ENCODE peak calls at places on chromosomes 6 and 20, in seven cellular contexts. N, S, Y, D, G, X and E are unnamed samples.

GRCh38 chr6:82072113-82072512 is 175.4 kb downstream of the IBTK start:
- DNase-seq in Y (no peak), D (no peak), G (no peak), X (no peak), S (no peak), N (no peak), E (no peak)

GRCh38 chr6:127198549-127198948 is 68.1 kb upstream of the RNF146 start:
- DNase-seq in S (no peak), N (peak), D (no peak), Y (no peak), X (no peak), G (no peak), E (no peak)

GRCh38 chr20:3785240-3786125 is 1.1 kb downstream of the CENPB start:
- DNase-seq in D (no peak), X (no peak), N (no peak), G (no peak), Y (no peak), S (no peak), E (no peak)

GRCh38 chr6:157613011-157613522 is 210.0 kb upstream of the SNX9 start:
- DNase-seq in Y (peak), S (no peak), X (no peak), G (peak), D (no peak), N (peak), E (peak)

GRCh38 chr6:144725731-144726522 is 440.8 kb downstream of the UTRN start:
- DNase-seq in Y (no peak), G (peak), X (no peak), N (no peak), D (no peak), S (no peak), E (no peak)

GRCh38 chr20:11168026-11168425 is 494.2 kb upstream of the JAG1 start:
- DNase-seq in X (no peak), S (no peak), N (no peak), D (no peak), G (no peak), Y (no peak), E (peak)

GRCh38 chr20:11352041-11352440 is 565.7 kb upstream of the BTBD3 start:
- DNase-seq in N (no peak), Y (no peak), D (no peak), X (no peak), G (no peak), S (no peak), E (no peak)

GRCh38 chr20:11054266-11055025 is 380.6 kb upstream of the JAG1 start:
- DNase-seq in X (no peak), Y (no peak), N (no peak), S (no peak), G (no peak), D (no peak), E (no peak)

GRCh38 chr20:50690979-50691584 is at the start of gene RIPOR3:
- DNase-seq in D (peak), N (no peak), S (no peak), Y (no peak), G (peak), X (peak), E (no peak)

GRCh38 chr20:62606551-62607201 is 35.6 kb upstream of the SLCO4A1 start:
- DNase-seq in X (peak), S (no peak), D (no peak), N (no peak), Y (no peak), G (no peak), E (no peak)

GRCh38 chr6:92196320-92196719 is 1223.0 kb downstream of the EPHA7 start:
- DNase-seq in X (no peak), G (no peak), Y (no peak), D (no peak), S (no peak), N (no peak), E (no peak)

GRCh38 chr6:72579865-72580264 is 42.0 kb upstream of the KCNQ5 start:
- DNase-seq in Y (no peak), N (peak), X (no peak), G (no peak), S (no peak), D (no peak), E (no peak)

GRCh38 chr6:104940881-104941693 is 15.8 kb upstream of the LIN28B start:
- DNase-seq in G (peak), S (peak), D (peak), Y (no peak), X (no peak), N (no peak), E (peak)

GRCh38 chr6:45378324-45378926 is 691 bp upstream of the SUPT3H start:
- DNase-seq in X (no peak), G (peak), S (peak), Y (no peak), D (no peak), N (no peak), E (peak)

GRCh38 chr6:17045581-17046322 is 56.1 kb upstream of the STMND1 start:
- DNase-seq in Y (no peak), N (no peak), X (no peak), S (no peak), G (peak), D (no peak), E (no peak)

GRCh38 chr20:62736026-62736406 is 27.4 kb downstream of the NTSR1 start:
- DNase-seq in N (no peak), X (no peak), Y (no peak), G (no peak), S (no peak), D (peak), E (no peak)

GRCh38 chr6:41278699-41279405 is 7.6 kb downstream of the TREM1 start:
- DNase-seq in X (peak), S (no peak), N (peak), G (peak), D (no peak), Y (peak), E (peak)

GRCh38 chr6:14635195-14635594 is 517.6 kb downstream of the CD83 start:
- DNase-seq in G (no peak), Y (no peak), D (no peak), X (no peak), N (no peak), S (no peak), E (no peak)

GRCh38 chr6:99138445-99138844 is 190.7 kb upstream of the FBXL4 start:
- DNase-seq in G (no peak), Y (no peak), N (no peak), X (no peak), S (no peak), D (no peak), E (no peak)

GRCh38 chr6:72820153-72820552 is 198.3 kb downstream of the KCNQ5 start:
- DNase-seq in D (no peak), X (no peak), G (no peak), S (no peak), N (no peak), Y (no peak), E (no peak)

GRCh38 chr6:127343753-127344659 is 597 bp upstream of the ECHDC1 start:
- DNase-seq in S (no peak), N (no peak), X (no peak), D (no peak), G (peak), Y (no peak), E (no peak)

GRCh38 chr6:10687582-10687981 is 6.8 kb downstream of the C6orf52 start:
- DNase-seq in X (no peak), D (no peak), N (no peak), G (no peak), S (no peak), Y (no peak), E (no peak)

GRCh38 chr20:34920055-34920454 is 35.6 kb downstream of the GSS start:
- DNase-seq in Y (no peak), N (no peak), D (no peak), S (no peak), G (no peak), X (no peak), E (no peak)

GRCh38 chr20:34755367-34755766 is 51.2 kb downstream of the TP53INP2 start:
- DNase-seq in S (no peak), X (no peak), D (no peak), G (no peak), N (no peak), Y (no peak), E (no peak)

GRCh38 chr20:6651016-6651415 is 116.5 kb upstream of the BMP2 start:
- DNase-seq in G (peak), X (peak), D (no peak), S (no peak), N (no peak), Y (no peak), E (peak)

GRCh38 chr6:14281831-14282230 is 164.3 kb downstream of the CD83 start:
- DNase-seq in X (no peak), Y (no peak), S (no peak), N (no peak), D (no peak), G (no peak), E (no peak)

GRCh38 chr6:5580736-5581568 is 319.6 kb downstream of the FARS2 start:
- DNase-seq in S (no peak), G (no peak), Y (no peak), X (no peak), D (no peak), N (no peak), E (no peak)

GRCh38 chr6:31918069-31918725 is 9.3 kb upstream of the C2 start:
- DNase-seq in S (no peak), G (no peak), Y (no peak), N (no peak), D (no peak), X (no peak), E (no peak)

GRCh38 chr6:63644668-63645326 is 9.2 kb downstream of the PHF3 start:
- DNase-seq in N (no peak), S (no peak), Y (no peak), D (no peak), G (peak), X (no peak), E (peak)

GRCh38 chr6:161439093-161439492 is 165.2 kb upstream of the AGPAT4 start:
- DNase-seq in S (peak), G (peak), X (peak), N (no peak), D (no peak), Y (peak), E (peak)

GRCh38 chr20:17806739-17807441 is 107.1 kb downstream of the BANF2 start:
- DNase-seq in S (peak), N (no peak), X (peak), D (no peak), Y (no peak), G (peak), E (no peak)

GRCh38 chr6:4607026-4607704 is 169.0 kb upstream of the CDYL start:
- DNase-seq in G (peak), Y (peak), S (peak), N (no peak), D (no peak), X (peak), E (peak)

GRCh38 chr20:34579936-34580587 is 21.5 kb downstream of the MAP1LC3A start:
- DNase-seq in G (peak), X (no peak), D (no peak), N (peak), Y (no peak), S (no peak), E (no peak)

GRCh38 chr6:31005249-31006020 is 4.8 kb upstream of the MUC22 start:
- DNase-seq in X (no peak), S (no peak), N (no peak), G (no peak), Y (no peak), D (no peak), E (no peak)

GRCh38 chr6:11968241-11968806 is 43.8 kb upstream of the HIVEP1 start:
- DNase-seq in D (no peak), G (no peak), X (no peak), N (no peak), S (no peak), Y (no peak), E (no peak)

GRCh38 chr6:134532694-134533624 is 215.0 kb upstream of the SGK1 start:
- DNase-seq in Y (no peak), D (no peak), X (no peak), S (peak), N (no peak), G (peak), E (no peak)
- H3K27ac ChIP-seq in Y (no peak), D (no peak), X (no peak), S (peak), N (no peak), G (no peak), E (no peak)

DNA sequence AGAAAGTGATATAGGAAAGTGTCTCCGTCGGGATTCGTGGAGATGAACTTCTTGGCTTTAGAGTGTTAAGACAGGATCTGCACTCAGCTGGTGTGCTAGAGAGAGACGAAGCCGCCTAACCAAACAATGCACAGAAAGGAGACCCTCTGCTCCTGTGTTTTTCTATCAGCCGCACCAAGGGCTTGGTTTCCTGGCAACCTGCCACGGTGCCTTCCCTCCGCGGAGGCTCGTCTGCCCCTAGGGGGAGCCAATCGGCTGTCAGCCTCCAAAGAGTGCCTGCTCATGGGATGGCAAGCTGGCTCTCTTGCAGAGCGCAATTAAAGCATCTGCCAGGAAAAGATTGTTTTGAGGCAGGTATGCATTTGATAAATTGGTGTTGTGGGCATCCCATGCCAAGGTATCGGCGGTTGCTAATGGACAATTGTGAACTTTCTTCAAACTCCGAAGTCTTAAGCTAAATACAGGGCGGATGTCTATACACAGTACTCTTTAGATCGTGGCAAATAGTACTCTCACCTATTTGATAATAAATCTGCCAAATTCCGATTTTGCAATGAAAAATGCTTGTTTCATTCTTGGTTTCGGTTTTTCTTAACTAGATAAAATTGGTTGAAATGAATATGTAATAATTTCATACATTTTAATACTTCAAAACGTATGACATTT is 603.3 kb downstream of the RNF144B start:
- DNase-seq in Y (peak), X (peak), G (peak), S (peak), D (peak), N (no peak), E (peak)
- TF ChIP-seq CTCF in Y (peak), X (peak), G (peak), S (peak), D (peak), N (peak), E (peak)

DNA sequence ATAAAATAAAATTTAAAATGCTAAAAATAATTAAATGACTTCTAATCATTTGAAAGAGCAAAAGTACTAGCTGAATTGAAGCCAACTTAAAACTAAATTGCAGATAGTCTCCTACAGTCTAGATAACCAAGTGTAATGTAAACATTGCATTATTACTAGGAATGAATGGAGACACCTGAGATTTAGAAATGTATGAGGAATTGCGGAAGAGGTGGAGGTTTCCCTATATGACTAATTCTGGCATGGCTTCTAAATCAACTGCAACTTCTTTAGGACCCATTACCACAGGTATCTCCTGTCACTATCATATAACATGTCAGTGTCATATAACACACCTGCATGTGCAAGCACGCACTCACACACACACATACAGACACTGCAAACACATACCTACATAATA is 13.2 kb upstream of the GPR6 start:
- DNase-seq in Y (no peak), S (no peak), N (no peak), D (no peak), G (no peak), X (no peak), E (peak)
- H3K27ac ChIP-seq in Y (no peak), S (no peak), N (no peak), D (no peak), G (no peak), X (no peak), E (no peak)

DNA sequence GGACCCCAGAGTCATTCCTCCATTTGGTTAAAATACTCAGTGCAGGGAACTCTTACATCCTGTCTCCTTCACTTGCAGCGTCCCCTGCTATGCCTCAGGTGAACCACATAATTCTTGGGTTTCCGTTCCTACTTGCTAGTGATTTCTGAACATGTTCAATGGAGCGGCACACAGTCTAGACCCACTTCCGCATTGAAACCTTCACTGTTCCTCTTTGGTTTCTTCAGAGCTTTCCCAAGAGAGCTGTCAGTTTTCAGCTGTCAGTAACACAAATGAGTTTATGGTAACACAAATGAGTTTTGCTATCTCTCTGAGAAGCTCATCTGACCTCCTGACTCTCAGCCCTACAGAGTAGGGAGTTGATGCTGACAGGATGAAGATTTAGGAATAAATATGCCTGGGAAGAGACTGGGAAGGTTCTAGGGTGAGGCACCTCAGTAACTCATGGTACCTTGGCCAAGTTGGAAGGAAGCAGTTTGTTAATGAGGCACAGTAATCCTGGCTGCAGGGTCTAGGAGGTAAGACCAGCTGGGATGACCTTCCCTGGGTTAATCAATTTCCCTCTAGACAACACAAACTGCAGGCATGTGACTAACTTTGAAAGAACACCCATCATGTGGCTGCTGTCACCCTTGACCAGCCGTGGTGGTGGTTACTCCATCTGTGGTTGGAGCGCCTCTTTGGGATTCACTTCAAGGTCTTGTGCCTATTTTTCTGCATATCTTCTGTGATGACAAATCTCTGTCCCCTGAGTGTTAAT is 5.4 kb downstream of the SYS1 start:
- DNase-seq in Y (no peak), D (no peak), S (no peak), G (no peak), N (peak), X (no peak), E (no peak)
- TF ChIP-seq CTCF in Y (no peak), D (no peak), S (no peak), G (no peak), N (no peak), X (no peak), E (no peak)

DNA sequence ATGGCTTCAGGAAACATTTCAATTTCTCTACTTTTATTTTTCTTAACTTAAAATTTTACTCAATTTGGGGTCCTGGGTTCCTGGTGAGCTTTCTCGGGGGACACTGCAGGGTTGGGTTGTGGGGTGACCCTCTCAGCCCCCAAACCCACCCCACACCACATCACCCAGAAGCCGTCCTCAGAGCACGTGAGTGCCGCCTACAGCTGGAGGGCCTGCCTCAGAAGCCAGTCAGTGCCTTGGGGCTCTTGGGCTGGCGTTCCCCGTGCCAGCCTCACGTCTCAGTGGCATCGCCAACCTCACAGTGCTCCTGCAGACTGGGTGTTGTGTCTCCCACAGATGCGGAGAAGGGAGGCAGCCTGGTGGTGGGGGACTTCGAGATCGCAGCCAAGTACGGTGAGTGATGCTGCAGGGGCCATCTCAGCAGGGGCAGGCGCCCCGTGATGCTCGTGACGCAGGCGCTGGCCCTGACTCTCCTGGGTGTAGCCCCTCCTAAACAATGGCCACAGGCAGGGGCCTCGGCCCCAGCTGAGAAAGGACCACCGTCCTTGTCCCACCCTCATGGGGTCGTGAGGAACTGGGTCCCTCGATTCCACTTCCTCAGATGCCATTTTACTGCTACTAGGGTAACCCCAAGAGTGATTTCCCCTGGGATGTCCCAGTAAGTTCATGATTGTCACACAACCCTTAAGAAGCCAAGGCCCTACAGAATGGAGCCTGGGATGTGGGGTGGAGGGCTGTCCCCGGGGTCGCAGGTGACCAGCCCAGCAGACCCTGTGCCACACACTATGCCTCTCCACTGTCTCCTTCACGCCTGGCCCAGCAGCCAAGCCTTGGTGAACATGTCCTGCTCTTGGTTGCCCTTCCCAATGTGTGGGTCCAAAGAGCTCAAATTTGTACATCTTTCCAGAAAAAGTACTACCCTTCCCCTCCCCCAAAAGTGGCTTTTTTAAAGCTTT is 23.8 kb upstream of the PYGB start:
- DNase-seq in S (no peak), Y (no peak), D (no peak), N (no peak), G (no peak), X (no peak), E (no peak)
- H3K27ac ChIP-seq in S (no peak), Y (peak), D (no peak), N (no peak), G (peak), X (no peak), E (peak)

GRCh38 chr6:2546941-2547716 is 203.6 kb downstream of the MYLK4 start:
- DNase-seq in G (no peak), Y (no peak), X (no peak), S (no peak), N (peak), D (no peak), E (no peak)

GRCh38 chr6:2542101-2542857 is 208.4 kb downstream of the MYLK4 start:
- DNase-seq in N (no peak), G (no peak), X (no peak), D (no peak), S (no peak), Y (no peak), E (no peak)

GRCh38 chr6:2545351-2545750 is 205.4 kb downstream of the MYLK4 start:
- DNase-seq in D (no peak), S (no peak), Y (no peak), X (no peak), G (no peak), N (no peak), E (no peak)

GRCh38 chr6:2542858-2543218 is 207.9 kb downstream of the MYLK4 start:
- DNase-seq in G (peak), Y (no peak), N (peak), D (no peak), X (no peak), S (no peak), E (no peak)
- TF ChIP-seq CTCF in G (no peak), Y (no peak), N (no peak), D (no peak), X (no peak), S (no peak), E (no peak)

GRCh38 chr6:128492386-128492785 is 28.0 kb downstream of the PTPRK start:
- DNase-seq in Y (no peak), S (no peak), X (no peak), G (peak), D (no peak), N (no peak), E (no peak)

GRCh38 chr6:128493877-128494276 is 26.5 kb downstream of the PTPRK start:
- DNase-seq in G (no peak), D (no peak), X (no peak), S (no peak), N (no peak), Y (no peak), E (no peak)

GRCh38 chr6:128491643-128492206 is 28.7 kb downstream of the PTPRK start:
- DNase-seq in G (peak), D (no peak), Y (no peak), N (no peak), S (no peak), X (no peak), E (no peak)

GRCh38 chr6:128495536-128496333 is 24.7 kb downstream of the PTPRK start:
- DNase-seq in S (no peak), N (no peak), Y (no peak), X (no peak), G (no peak), D (no peak), E (no peak)

GRCh38 chr6:128494440-128494839 is 26.0 kb downstream of the PTPRK start:
- DNase-seq in N (no peak), S (no peak), X (no peak), D (no peak), Y (no peak), G (no peak), E (no peak)
- H3K27ac ChIP-seq in N (no peak), S (peak), X (no peak), D (no peak), Y (no peak), G (no peak), E (no peak)